ENCODE peak calls at places on chromosomes 4 and X, in six cellular contexts. H is activated CD4-positive, CD25-positive, alpha-beta regulatory T cell treated with anti-CD3 and anti-CD28 coated beads, Interleukin-2, amount 50 U/mL, for 16 hours; Z is cardiac muscle cell; X is heart left ventricle; D is fibroblast of pulmonary artery; B is kidney tubule cell. J is an unnamed sample.
A peak's percentile ranks its signal among the peaks of the same experiment; 100 is the strongest.

GRCh38 chr4:39323836-39324235 is 42.3 kb downstream of the RFC1 start:
- DNase-seq in H (no peak), Z (peak; percentile 43), X (no peak), D (peak; percentile 27), B (no peak), J (no peak)

GRCh38 chrX:118211891-118212816 is 95.5 kb upstream of the KLHL13 start:
- DNase-seq in H (no peak), Z (no peak), X (no peak), D (no peak), B (no peak), J (no peak)

GRCh38 chr4:101693842-101694398 is 96.6 kb upstream of the BANK1 start:
- DNase-seq in H (no peak), Z (no peak), X (no peak), D (no peak), B (peak; percentile 3), J (no peak)

GRCh38 chr4:52588097-52588496 is 71.0 kb downstream of the USP46 start:
- DNase-seq in H (no peak), Z (peak; percentile 35), X (no peak), D (peak; percentile 23), B (no peak), J (peak; percentile 37)

GRCh38 chr4:16908377-16909021 is 10.1 kb upstream of the LDB2 start:
- DNase-seq in H (no peak), Z (no peak), X (no peak), D (no peak), B (no peak), J (no peak)

GRCh38 chr4:174069848-174070330 is 213.6 kb downstream of the FBXO8 start:
- DNase-seq in H (no peak), Z (no peak), X (no peak), D (no peak), B (no peak), J (no peak)

GRCh38 chr4:110268352-110268751 is 69.9 kb upstream of the ELOVL6 start:
- DNase-seq in H (no peak), Z (no peak), X (no peak), D (no peak), B (no peak), J (no peak)

GRCh38 chr4:82284475-82284857 is 89.3 kb downstream of the HNRNPD start:
- DNase-seq in H (no peak), Z (no peak), X (no peak), D (no peak), B (no peak), J (no peak)

GRCh38 chr4:48133668-48134444 is at the start of gene TXK:
- DNase-seq in H (no peak), Z (peak; percentile 27), X (no peak), D (no peak), B (no peak), J (no peak)

GRCh38 chr4:114561590-114561989 is 37.0 kb upstream of the UGT8 start:
- DNase-seq in H (no peak), Z (no peak), X (peak; percentile 18), D (no peak), B (no peak), J (no peak)

GRCh38 chr4:4456351-4456750 is 69.4 kb downstream of the NSG1 start:
- DNase-seq in H (no peak), Z (peak; percentile 11), X (no peak), D (peak; percentile 35), B (peak; percentile 86), J (no peak)